ENCODE peak calls at places on chromosomes 13 and 19, in ten cellular contexts. X, P, W, G, Y, C, R, S, T and O are unnamed samples.

GRCh38 chr19:52086481-52086880 is 9.1 kb downstream of the ZNF841 start:
- DNase-seq in X (no peak), T (no peak), W (no peak), G (no peak), P (no peak), R (no peak), C (no peak), S (no peak), Y (no peak), O (no peak)

GRCh38 chr13:50529154-50529882 is 314.2 kb downstream of the DLEU7 start:
- DNase-seq in W (peak), T (no peak), S (peak), P (peak), X (peak), R (peak), C (peak), G (peak), Y (no peak), O (peak)

GRCh38 chr19:15589760-15590451 is 25.1 kb upstream of the CYP4F8 start:
- DNase-seq in W (no peak), C (no peak), P (no peak), T (no peak), X (no peak), Y (no peak), S (no peak), R (peak), G (no peak), O (no peak)

GRCh38 chr13:73717632-73718031 is 416.6 kb downstream of the KLF12 start:
- DNase-seq in R (no peak), P (no peak), X (peak), S (peak), C (no peak), Y (peak), G (no peak), T (no peak), W (no peak), O (no peak)

GRCh38 chr19:40449506-40449905 is 5.4 kb upstream of the SERTAD3 start:
- DNase-seq in W (no peak), T (no peak), Y (no peak), G (no peak), C (no peak), X (no peak), R (no peak), S (no peak), P (no peak), O (no peak)

GRCh38 chr13:102555914-102556553 is 40.8 kb upstream of the TPP2 start:
- DNase-seq in T (peak), W (no peak), C (no peak), Y (no peak), S (peak), R (no peak), X (no peak), G (no peak), P (no peak), O (no peak)

GRCh38 chr19:48095637-48096175 is 14.9 kb downstream of the PLA2G4C start:
- DNase-seq in X (no peak), P (no peak), Y (no peak), R (no peak), W (no peak), T (no peak), G (no peak), S (peak), C (no peak), O (no peak)

GRCh38 chr19:35055715-35056179 is 14.2 kb downstream of the HPN start:
- DNase-seq in G (no peak), T (no peak), Y (no peak), W (no peak), R (no peak), C (no peak), S (no peak), X (peak), P (no peak), O (no peak)

GRCh38 chr13:37656247-37656940 is 57.8 kb upstream of the POSTN start:
- DNase-seq in R (no peak), P (no peak), S (peak), X (no peak), G (no peak), T (peak), W (no peak), C (no peak), Y (no peak), O (peak)

GRCh38 chr13:76773695-76774094 is 112.5 kb downstream of the KCTD12 start:
- DNase-seq in S (no peak), C (no peak), X (no peak), P (no peak), G (no peak), R (no peak), T (no peak), Y (no peak), W (no peak), O (no peak)

GRCh38 chr13:33745370-33746324 is 72.3 kb upstream of the RFC3 start:
- DNase-seq in T (no peak), R (no peak), W (no peak), G (no peak), Y (no peak), P (no peak), C (no peak), X (peak), S (no peak), O (no peak)
- H3K27ac ChIP-seq in T (no peak), R (no peak), W (no peak), G (no peak), Y (no peak), P (no peak), C (no peak), X (peak), S (no peak), O (no peak)

GRCh38 chr19:55651236-55651635 is 3.2 kb downstream of the CCDC106 start:
- DNase-seq in S (no peak), Y (peak), P (peak), T (no peak), W (peak), X (no peak), G (no peak), R (no peak), C (no peak), O (no peak)

GRCh38 chr19:55654323-55654832 is 457 bp upstream of the U2AF2 start:
- DNase-seq in C (peak), P (peak), Y (peak), W (peak), G (peak), R (peak), T (peak), S (peak), X (peak), O (peak)

GRCh38 chr19:55653651-55654322 is 1.0 kb upstream of the U2AF2 start:
- DNase-seq in Y (peak), R (peak), P (peak), X (peak), T (peak), S (peak), G (peak), C (peak), W (peak), O (peak)

GRCh38 chr19:55650602-55651230 is 2.7 kb downstream of the CCDC106 start:
- DNase-seq in W (no peak), C (no peak), Y (peak), S (no peak), R (no peak), T (no peak), G (no peak), P (peak), X (no peak), O (no peak)

DNA sequence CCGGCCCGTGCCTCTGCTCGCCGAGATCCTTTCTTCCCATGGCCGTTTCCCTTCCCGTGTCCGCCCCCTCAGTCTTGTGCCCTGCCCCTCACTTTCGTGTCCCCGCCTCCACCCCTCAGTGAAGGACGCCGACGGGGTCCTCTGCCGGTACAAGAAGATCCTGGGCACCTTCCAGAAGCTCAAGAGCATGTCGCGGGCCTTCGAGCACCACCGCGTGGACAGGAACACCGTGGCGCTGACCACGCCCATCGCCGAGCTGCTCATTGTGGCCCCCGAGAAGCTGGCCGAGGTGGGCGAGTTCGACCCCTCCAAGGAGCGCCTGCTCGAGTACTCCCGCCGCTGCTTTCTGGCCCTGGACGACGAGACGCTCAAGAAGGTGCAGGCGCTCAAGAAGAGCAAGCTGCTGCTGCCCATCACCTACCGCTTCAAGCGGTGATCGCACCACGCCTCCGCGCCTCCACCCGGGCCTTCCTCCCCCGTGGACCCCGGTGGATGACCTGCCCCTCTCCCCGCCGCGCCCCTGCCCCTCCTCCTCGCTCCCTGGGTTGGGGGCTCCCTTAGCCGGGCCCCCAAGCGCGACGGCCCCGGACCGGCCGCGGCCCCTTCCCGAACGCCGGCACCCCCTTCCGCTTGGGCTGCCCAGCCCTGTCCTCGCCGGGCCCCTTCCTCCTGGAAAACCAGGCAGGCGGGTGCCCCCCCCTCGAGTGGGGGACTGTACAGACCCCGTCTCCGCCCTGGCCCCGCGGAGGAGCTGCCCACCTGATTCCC is 2.3 kb upstream of the U2AF2 start:
- DNase-seq in R (peak), P (peak), Y (peak), X (no peak), G (no peak), W (peak), T (no peak), C (no peak), S (no peak), O (no peak)
- H3K4me3 ChIP-seq in R (no peak), P (no peak), Y (no peak), X (no peak), G (no peak), W (no peak), T (no peak), C (no peak), S (no peak), O (no peak)

DNA sequence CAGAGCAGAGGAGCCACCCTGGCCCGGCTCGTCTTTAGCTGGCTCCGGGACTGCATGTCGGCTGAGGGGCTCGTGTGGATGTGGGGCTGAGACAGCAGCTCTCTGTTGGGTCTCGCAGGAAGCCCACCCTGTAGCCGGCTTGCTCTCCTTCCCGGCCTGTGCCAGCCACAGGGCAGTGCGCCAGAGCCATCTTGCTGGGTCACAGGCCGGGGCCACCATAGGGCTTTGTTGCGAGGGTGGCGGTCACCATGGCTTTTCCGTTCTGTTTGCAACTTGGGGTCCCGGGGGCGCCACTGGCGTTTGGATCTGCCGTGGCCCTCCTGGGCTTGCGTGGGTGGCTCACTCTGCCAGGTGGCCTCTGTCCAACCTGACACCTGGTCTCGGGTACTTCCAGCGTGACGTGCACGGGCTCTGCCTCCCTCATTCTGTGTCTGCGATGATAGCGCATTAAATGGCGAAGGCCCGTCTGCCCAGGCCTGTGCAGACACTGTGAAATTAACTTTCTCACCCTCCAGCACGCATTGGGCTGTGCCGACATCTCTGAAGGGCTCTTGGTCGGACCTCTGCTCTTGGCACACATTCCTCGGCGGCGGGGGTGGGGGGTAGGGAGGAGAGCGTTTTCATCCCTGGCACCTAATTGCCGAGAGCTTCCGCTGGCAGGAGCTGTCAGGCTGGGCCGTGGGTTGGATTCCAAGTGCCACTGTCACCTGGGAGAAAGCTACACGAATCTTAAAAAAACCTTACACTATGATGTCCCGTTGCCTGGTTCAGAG is 95.1 kb downstream of the KDM4B start:
- DNase-seq in X (no peak), T (no peak), R (no peak), P (no peak), W (no peak), G (no peak), S (no peak), C (no peak), Y (no peak), O (no peak)
- H3K27ac ChIP-seq in X (no peak), T (no peak), R (no peak), P (no peak), W (no peak), G (no peak), S (no peak), C (no peak), Y (no peak), O (no peak)

GRCh38 chr19:49336482-49337266 is 1.5 kb downstream of the CD37 start:
- DNase-seq in T (no peak), R (peak), C (peak), W (peak), P (no peak), G (no peak), X (no peak), Y (no peak), S (no peak), O (no peak)

GRCh38 chr19:49333426-49334288 is 1.5 kb upstream of the CD37 start:
- DNase-seq in R (peak), C (peak), T (no peak), S (no peak), W (peak), X (no peak), G (no peak), P (peak), Y (peak), O (no peak)

GRCh38 chr19:49335784-49336481 is 727 bp downstream of the CD37 start:
- DNase-seq in W (peak), X (no peak), C (peak), T (no peak), R (peak), G (no peak), S (no peak), P (no peak), Y (peak), O (no peak)

GRCh38 chr19:49337267-49338022 is 2.2 kb downstream of the CD37 start:
- DNase-seq in S (no peak), W (no peak), Y (no peak), G (no peak), P (no peak), C (no peak), T (no peak), X (no peak), R (peak), O (no peak)

DNA sequence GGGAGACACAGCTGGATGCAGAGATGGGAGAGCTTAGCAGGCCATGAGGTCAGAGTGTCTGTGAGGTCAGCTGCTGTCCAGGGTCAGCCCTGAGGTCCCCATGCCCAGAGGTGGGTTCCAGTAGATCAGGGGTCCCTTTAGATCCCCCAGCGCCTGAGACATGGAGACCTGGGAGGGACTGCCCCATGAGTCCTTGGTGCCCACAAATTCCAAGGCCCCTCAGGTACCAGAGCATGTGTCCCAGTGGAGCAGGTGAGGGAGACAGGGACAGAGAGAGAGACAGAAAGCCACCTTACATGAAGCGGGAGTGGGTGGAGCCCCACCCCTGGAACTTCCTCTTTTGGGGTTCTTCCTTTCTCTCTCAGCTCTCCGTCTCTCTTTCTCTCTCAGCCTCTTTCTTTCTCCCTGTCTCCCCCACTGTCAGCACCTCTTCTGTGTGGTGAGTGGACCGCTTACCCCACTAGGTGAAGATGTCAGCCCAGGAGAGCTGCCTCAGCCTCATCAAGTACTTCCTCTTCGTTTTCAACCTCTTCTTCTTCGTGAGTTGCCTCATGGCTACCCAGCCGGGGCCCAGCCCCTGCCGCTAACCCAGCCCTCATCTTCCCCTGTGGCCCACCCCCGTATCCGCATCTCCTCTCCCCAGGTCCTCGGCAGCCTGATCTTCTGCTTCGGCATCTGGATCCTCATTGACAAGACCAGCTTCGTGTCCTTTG is at the start of gene CD37:
- DNase-seq in W (peak), Y (peak), G (no peak), P (peak), C (peak), X (no peak), R (peak), S (no peak), T (no peak), O (no peak)
- H3K4me3 ChIP-seq in W (peak), Y (peak), G (peak), P (no peak), C (peak), X (no peak), R (peak), S (no peak), T (no peak), O (no peak)

DNA sequence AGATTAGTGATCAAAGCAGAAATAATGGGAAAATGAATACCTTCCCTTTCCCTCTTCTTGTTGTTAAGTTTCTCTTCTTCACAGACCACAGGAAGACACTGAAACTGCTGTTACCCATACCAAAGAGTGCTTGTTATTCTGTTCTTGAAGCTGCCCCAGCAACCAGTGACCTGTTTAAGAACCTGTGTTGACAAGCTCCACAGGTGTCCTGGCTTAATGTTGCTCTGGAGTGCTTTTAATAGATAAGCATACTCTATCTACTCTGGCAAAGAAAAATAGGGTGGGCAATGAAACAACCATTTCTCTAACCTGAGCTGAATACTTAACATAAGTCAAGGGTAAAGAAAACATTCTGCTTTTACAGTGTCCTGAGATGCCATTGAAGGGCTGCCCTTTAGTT is 506.7 kb upstream of the GPC6 start:
- DNase-seq in Y (no peak), C (no peak), T (no peak), R (no peak), W (no peak), S (no peak), G (no peak), X (peak), P (no peak), O (no peak)
- H3K27ac ChIP-seq in Y (no peak), C (no peak), T (no peak), R (no peak), W (no peak), S (no peak), G (no peak), X (no peak), P (no peak), O (no peak)

GRCh38 chr19:2237869-2238153 is 1.2 kb downstream of the SF3A2 start:
- DNase-seq in G (no peak), T (no peak), C (no peak), Y (no peak), R (no peak), W (no peak), S (no peak), P (no peak), X (no peak), O (no peak)

GRCh38 chr19:2240881-2241760 is 4.5 kb downstream of the SF3A2 start:
- DNase-seq in R (no peak), X (no peak), G (peak), P (peak), W (no peak), S (no peak), Y (no peak), T (no peak), C (no peak), O (no peak)

GRCh38 chr19:2237051-2237868 is 636 bp downstream of the SF3A2 start:
- DNase-seq in Y (no peak), T (no peak), P (no peak), C (no peak), G (no peak), R (no peak), S (no peak), X (no peak), W (no peak), O (no peak)

GRCh38 chr19:2239771-2240770 is 3.4 kb downstream of the SF3A2 start:
- DNase-seq in X (no peak), Y (peak), P (peak), G (no peak), R (no peak), C (no peak), S (peak), T (no peak), W (no peak), O (no peak)

GRCh38 chr19:2239173-2239572 is 2.5 kb downstream of the SF3A2 start:
- DNase-seq in R (no peak), W (no peak), G (no peak), X (no peak), Y (no peak), T (no peak), S (no peak), C (no peak), P (no peak), O (no peak)
- H3K4me3 ChIP-seq in R (peak), W (no peak), G (peak), X (no peak), Y (no peak), T (no peak), S (peak), C (no peak), P (peak), O (peak)

GRCh38 chr13:90510319-90510718 is 837.2 kb upstream of the MIR17HG start:
- DNase-seq in S (peak), T (no peak), G (no peak), P (no peak), R (no peak), X (no peak), Y (no peak), W (no peak), C (no peak), O (no peak)
- H3K27ac ChIP-seq in S (no peak), T (no peak), G (no peak), P (no peak), R (no peak), X (no peak), Y (no peak), W (no peak), C (no peak), O (no peak)

GRCh38 chr19:5567971-5568407 is 236 bp upstream of the TINCR start:
- DNase-seq in G (no peak), P (peak), X (no peak), T (no peak), S (no peak), Y (no peak), C (no peak), R (no peak), W (no peak), O (no peak)
- H3K4me3 ChIP-seq in G (no peak), P (no peak), X (no peak), T (peak), S (no peak), Y (no peak), C (no peak), R (peak), W (no peak), O (no peak)

GRCh38 chr19:45211751-45212381 is 33.3 kb downstream of the BLOC1S3 start:
- DNase-seq in R (no peak), G (no peak), T (no peak), P (peak), C (no peak), W (peak), X (peak), S (no peak), Y (no peak), O (no peak)
- H3K27ac ChIP-seq in R (peak), G (no peak), T (no peak), P (peak), C (no peak), W (peak), X (peak), S (no peak), Y (no peak), O (no peak)